ENCODE peak calls at places on chromosome 7, in eight cellular contexts. N, G, T, L, E, V, Z and Y are unnamed samples.

GRCh38 chr7:6623589-6624245 is 8.3 kb downstream of the ZNF853 start:
- DNase-seq in N (no peak), G (peak; percentile 75), T (no peak), L (no peak), E (no peak), V (no peak), Z (no peak), Y (no peak)

GRCh38 chr7:4744391-4745264 is 30.8 kb upstream of the AP5Z1 start:
- DNase-seq in N (peak; percentile 100), G (peak; percentile 64), T (peak; percentile 97), L (peak; percentile 96), E (peak; percentile 85), V (peak; percentile 99), Z (peak; percentile 100), Y (peak; percentile 100)

GRCh38 chr7:1720325-1720724 is 50.2 kb downstream of the ELFN1 start:
- DNase-seq in N (no peak), G (peak; percentile 44), T (no peak), L (no peak), E (no peak), V (no peak), Z (no peak), Y (no peak)

GRCh38 chr7:1361016-1361755 is 98.1 kb downstream of the MICALL2 start:
- DNase-seq in N (no peak), G (no peak), T (no peak), L (no peak), E (no peak), V (no peak), Z (no peak), Y (no peak)

GRCh38 chr7:64504581-64505120 is 58.2 kb downstream of the ZNF680 start:
- DNase-seq in N (no peak), G (peak; percentile 36), T (no peak), L (no peak), E (no peak), V (no peak), Z (peak; percentile 31), Y (no peak)

GRCh38 chr7:18873674-18874341 is 243.6 kb downstream of the TWIST1 start:
- DNase-seq in N (peak; percentile 79), G (no peak), T (peak; percentile 39), L (peak; percentile 48), E (no peak), V (peak; percentile 41), Z (peak; percentile 26), Y (no peak)

GRCh38 chr7:123987445-123987844 is 45.4 kb downstream of the TMEM229A start:
- DNase-seq in N (no peak), G (no peak), T (no peak), L (no peak), E (no peak), V (no peak), Z (no peak), Y (no peak)

GRCh38 chr7:38020134-38020533 is 99.7 kb downstream of the EPDR1 start:
- DNase-seq in N (no peak), G (no peak), T (peak; percentile 59), L (no peak), E (no peak), V (no peak), Z (peak; percentile 78), Y (no peak)

GRCh38 chr7:112723416-112723815 is 66.8 kb downstream of the TMEM168 start:
- DNase-seq in N (peak; percentile 22), G (no peak), T (peak; percentile 13), L (no peak), E (no peak), V (peak; percentile 55), Z (peak; percentile 43), Y (no peak)

GRCh38 chr7:74059681-74060588 is 23.7 kb upstream of the LIMK1 start:
- DNase-seq in N (no peak), G (no peak), T (peak; percentile 77), L (no peak), E (peak; percentile 33), V (no peak), Z (peak; percentile 17), Y (peak; percentile 95)

GRCh38 chr7:5662776-5663175 is 118.7 kb downstream of the RNF216 start:
- DNase-seq in N (no peak), G (no peak), T (no peak), L (no peak), E (no peak), V (no peak), Z (no peak), Y (no peak)

GRCh38 chr7:30470783-30471182 is 7.8 kb downstream of the NOD1 start:
- DNase-seq in N (peak; percentile 92), G (no peak), T (peak; percentile 16), L (no peak), E (no peak), V (peak; percentile 88), Z (peak; percentile 92), Y (no peak)

GRCh38 chr7:22176791-22177412 is 180.1 kb downstream of the RAPGEF5 start:
- DNase-seq in N (no peak), G (no peak), T (peak; percentile 1), L (no peak), E (no peak), V (no peak), Z (no peak), Y (no peak)

GRCh38 chr7:11810043-11810625 is 21.9 kb downstream of the THSD7A start:
- DNase-seq in N (no peak), G (no peak), T (no peak), L (no peak), E (no peak), V (no peak), Z (no peak), Y (no peak)

GRCh38 chr7:47358944-47359588 is 222.8 kb downstream of the TNS3 start:
- DNase-seq in N (no peak), G (no peak), T (peak; percentile 12), L (no peak), E (no peak), V (peak; percentile 27), Z (no peak), Y (no peak)

GRCh38 chr7:47786557-47787248 is 161.6 kb downstream of the PKD1L1 start:
- DNase-seq in N (peak; percentile 99), G (no peak), T (peak; percentile 98), L (peak; percentile 34), E (peak; percentile 91), V (peak; percentile 99), Z (peak; percentile 100), Y (peak; percentile 100)

GRCh38 chr7:107838024-107838423 is 35.0 kb upstream of the SLC26A3 start:
- DNase-seq in N (no peak), G (no peak), T (no peak), L (no peak), E (no peak), V (no peak), Z (no peak), Y (no peak)

GRCh38 chr7:84372712-84373111 is 178.1 kb upstream of the SEMA3A start:
- DNase-seq in N (peak; percentile 47), G (no peak), T (no peak), L (no peak), E (no peak), V (peak; percentile 52), Z (peak; percentile 36), Y (no peak)

DNA sequence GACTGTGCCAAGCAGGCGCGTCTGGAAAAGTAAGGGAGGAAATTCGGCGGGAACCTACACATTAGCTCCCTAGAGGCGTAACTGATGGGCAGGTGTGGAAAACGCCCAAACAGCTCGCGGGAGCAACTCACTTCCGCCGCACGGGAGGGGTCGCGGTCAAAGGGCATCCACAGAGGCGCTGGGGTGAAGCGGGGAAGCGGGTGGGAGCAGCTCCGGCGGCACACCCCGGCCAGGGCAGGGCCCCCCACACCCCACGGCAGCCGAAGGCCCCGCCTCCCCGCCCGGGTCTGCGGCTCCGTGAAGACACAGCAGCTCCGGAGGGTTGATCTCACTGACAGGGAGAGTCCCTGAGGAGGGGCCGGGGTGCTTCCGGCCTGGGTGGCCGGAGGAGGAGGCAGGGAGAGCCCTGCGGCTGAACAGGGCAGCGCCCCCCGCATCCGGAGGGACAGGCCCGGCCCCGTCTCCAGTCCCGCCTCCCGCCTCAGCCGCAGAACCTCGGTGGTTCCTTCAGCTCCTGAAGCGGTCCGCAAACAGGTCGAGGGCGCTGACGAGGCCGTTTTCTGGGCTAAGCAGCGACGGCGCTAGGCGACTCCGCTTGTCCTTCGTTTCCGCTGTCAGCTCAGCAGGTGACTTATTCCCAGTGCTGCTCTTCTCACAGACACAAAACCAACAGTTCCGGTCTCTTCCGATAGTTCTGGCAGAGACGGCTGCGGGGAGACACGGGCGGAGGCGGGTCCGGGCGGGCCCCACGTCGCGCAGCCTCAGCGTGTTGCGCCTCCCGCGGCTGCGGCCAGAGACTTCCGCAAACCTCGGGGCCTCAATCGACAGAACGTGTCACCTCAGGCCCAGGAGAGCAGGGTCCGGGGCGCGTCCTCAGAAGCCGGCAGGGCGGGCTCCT is 276.1 kb downstream of the DNAJB6 start:
- DNase-seq in N (no peak), G (no peak), T (peak; percentile 47), L (peak; percentile 31), E (no peak), V (no peak), Z (no peak), Y (no peak)
- H3K4me3 ChIP-seq in N (no peak overlapping the region), G (no peak overlapping the region), T (peak overlapping the region; percentile 62), L (no peak overlapping the region), E (no peak overlapping the region), V (no peak overlapping the region), Z (no peak overlapping the region), Y (no peak overlapping the region)

DNA sequence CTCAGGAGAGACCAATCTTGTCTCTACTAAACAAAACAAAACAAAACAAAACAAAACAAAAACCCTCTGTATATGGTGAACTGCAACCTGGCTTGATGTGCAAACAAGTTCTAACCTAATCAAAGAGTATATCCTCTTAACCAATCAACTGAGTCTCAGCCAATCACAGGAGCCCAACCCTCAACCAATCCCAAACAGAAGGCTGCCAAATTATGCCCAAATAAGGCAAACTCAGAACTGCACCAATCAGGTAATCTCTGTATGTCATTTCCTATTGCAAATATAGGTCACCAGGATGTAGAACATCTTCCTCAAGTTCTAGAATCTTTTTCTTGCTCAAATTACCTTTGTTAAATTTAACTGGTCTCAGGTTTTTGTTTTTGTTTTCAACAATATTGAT is 5.2 kb downstream of the FAM133B start:
- DNase-seq in N (no peak), G (no peak), T (peak; percentile 21), L (no peak), E (no peak), V (no peak), Z (no peak), Y (no peak)
- H3K27ac ChIP-seq in N (peak overlapping the region; percentile 67), G (no peak overlapping the region), T (no peak overlapping the region), L (no peak overlapping the region), E (no peak overlapping the region), V (peak overlapping the region; percentile 60), Z (no peak overlapping the region), Y (no peak overlapping the region)

GRCh38 chr7:94403546-94403945 is 8.9 kb downstream of the COL1A2 start:
- DNase-seq in N (peak; percentile 52), G (no peak), T (no peak), L (no peak), E (no peak), V (no peak), Z (no peak), Y (no peak)
- H4K20me1 ChIP-seq in N (no peaks in the 10 kb centered on the region), G (no peaks in the 10 kb centered on the region), T (no peaks in the 10 kb centered on the region), L (no peaks in the 10 kb centered on the region), E (no peaks in the 10 kb centered on the region), V (peaks cover 42% of the 10 kb centered on the region), Z (peaks cover 7% of the 10 kb centered on the region), Y (no peaks in the 10 kb centered on the region)

DNA sequence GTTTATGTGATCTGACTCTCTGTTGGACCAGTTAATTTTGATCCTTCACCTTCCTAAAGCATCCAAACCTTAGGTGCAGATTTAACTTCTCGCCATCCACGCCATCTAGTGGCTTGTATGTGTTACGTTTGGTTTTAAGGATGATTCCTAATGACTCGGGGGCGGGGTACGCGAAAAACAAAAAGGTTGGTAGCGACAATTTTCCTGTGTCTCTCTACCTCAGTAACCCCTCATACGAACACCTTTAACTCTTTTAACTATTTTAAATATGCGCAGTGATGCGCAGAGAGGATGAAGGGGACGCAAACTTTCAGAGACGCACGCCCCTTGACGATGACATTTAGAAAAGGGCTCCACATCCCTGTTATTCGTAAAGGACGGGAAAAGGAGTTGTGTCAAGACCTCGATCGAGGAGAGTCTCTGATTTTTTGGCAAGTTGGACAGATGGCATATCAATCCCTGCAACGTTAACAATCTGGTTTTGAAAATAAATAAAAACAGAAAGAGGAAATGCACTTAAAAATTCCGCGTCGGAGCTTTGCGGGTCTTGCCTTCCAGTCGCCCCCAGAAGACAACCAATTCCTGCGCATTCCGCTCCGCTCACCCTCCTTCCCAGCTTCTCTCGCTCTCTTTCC is 597 bp upstream of the KCND2 start:
- DNase-seq in N (peak; percentile 78), G (peak; percentile 23), T (peak; percentile 66), L (peak; percentile 81), E (peak; percentile 37), V (peak; percentile 53), Z (peak; percentile 45), Y (peak; percentile 44)
- H3K4me3 ChIP-seq in N (peak overlapping the region; percentile 90), G (no peak overlapping the region), T (peak overlapping the region; percentile 72), L (peak overlapping the region; percentile 75), E (no peak overlapping the region), V (peak overlapping the region; percentile 64), Z (peak overlapping the region; percentile 64), Y (peak overlapping the region; percentile 61)